ENCODE peak calls at places on chromosomes 7 and 10, in four cellular contexts. P is K562, B is HepG2, O is H1. I is an unnamed sample.

GRCh38 chr7:13839063-13839462 is 150.4 kb downstream of the ETV1 start:
- DNase-seq in P (no peak), B (no peak), O (no peak), I (no peak)

GRCh38 chr10:84375011-84375410 is 46.6 kb downstream of the CCSER2 start:
- DNase-seq in P (peak; percentile 31), B (peak; percentile 51), O (no peak), I (peak; percentile 34)

GRCh38 chr10:88045116-88045515 is 181.7 kb downstream of the PTEN start:
- DNase-seq in P (no peak), B (no peak), O (no peak), I (no peak)

GRCh38 chr7:122166708-122167107 is 22.7 kb upstream of the AASS start:
- DNase-seq in P (no peak), B (no peak), O (no peak), I (no peak)

GRCh38 chr10:84511106-84511505 is 182.7 kb downstream of the CCSER2 start:
- DNase-seq in P (no peak), B (no peak), O (no peak), I (no peak)

GRCh38 chr10:76779163-76779820 is 858.3 kb downstream of the KCNMA1 start:
- DNase-seq in P (no peak), B (no peak), O (peak; percentile 44), I (no peak)

GRCh38 chr10:101263146-101263837 is 34.0 kb upstream of the LBX1 start:
- DNase-seq in P (no peak), B (no peak), O (no peak), I (no peak)

GRCh38 chr7:140640727-140641531 is at the start of gene DENND2A:
- DNase-seq in P (no peak), B (no peak), O (no peak), I (no peak)

GRCh38 chr7:151588982-151589381 is 69.3 kb upstream of the RHEB start:
- DNase-seq in P (no peak), B (no peak), O (no peak), I (no peak)

GRCh38 chr7:98225913-98226614 is 14.8 kb downstream of the BHLHA15 start:
- DNase-seq in P (peak; percentile 37), B (peak; percentile 31), O (no peak), I (no peak)

GRCh38 chr10:126407831-126408230 is 19.6 kb upstream of the ADAM12 start:
- DNase-seq in P (no peak), B (no peak), O (no peak), I (no peak)

GRCh38 chr7:6385110-6385792 is 62.5 kb downstream of the DAGLB start:
- DNase-seq in P (no peak), B (peak; percentile 91), O (no peak), I (no peak)

DNA sequence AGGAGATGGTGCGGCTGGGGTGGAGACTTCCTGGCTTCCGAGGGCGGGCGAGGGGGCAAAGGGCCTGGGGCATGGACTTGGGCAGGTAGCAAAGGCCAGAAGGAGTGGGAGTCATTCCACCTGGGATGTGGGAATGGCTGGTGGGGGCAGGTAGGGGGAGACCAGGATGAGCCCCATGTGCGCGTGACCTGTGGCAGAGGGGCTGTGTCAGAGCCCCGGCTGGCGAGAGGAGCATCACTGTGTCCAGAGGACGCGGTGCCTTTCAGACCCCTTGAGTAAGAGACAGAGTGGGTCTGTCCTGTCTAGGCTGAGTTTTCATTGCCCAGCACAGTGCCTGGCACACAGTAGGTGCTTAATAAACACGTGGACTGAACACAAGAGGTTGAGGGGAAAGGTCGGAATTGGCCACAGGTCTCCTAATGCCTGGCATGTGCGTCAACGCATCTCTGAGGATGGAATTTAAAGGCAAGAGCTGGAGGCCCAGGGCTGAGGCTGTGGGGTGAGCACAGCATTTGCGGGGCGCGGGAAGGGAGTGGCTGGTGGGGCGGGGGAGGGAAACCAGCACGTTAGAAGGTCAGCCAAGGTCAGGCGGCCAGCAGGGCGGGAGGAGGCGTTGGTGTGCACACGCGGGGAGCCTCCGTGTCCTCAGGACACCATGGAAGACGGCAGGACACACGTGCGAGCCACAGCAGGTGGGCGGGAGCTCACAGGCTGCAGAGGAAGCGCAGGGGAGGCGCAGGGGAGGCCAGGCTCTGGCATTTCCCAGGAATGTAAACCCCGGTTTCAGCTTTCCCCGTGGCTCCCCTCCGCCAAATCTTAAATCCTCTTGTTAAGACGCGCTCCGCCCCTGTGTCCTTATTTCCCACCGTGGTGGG is 51.8 kb downstream of the CUX1 start:
- DNase-seq in P (peak; percentile 65), B (no peak), O (no peak), I (no peak)
- TF ChIP-seq CREB1 in P (no peak), B (no peak), O (peak; percentile 16), I (no peak)

GRCh38 chr7:129502708-129503685 is 666 bp downstream of the SMKR1 start:
- DNase-seq in P (no peak), B (no peak), O (no peak), I (no peak)
- TF ChIP-seq YY1 in P (no peak), B (no peak), O (peak; percentile 23), I (no peak)

GRCh38 chr10:129767751-129768150 is 196.3 kb downstream of the EBF3 start:
- DNase-seq in P (no peak), B (no peak), O (no peak), I (no peak)

GRCh38 chr10:129768437-129769355 is 195.4 kb downstream of the EBF3 start:
- DNase-seq in P (no peak), B (no peak), O (peak; percentile 51), I (no peak)

GRCh38 chr10:129771024-129771423 is 193.1 kb downstream of the EBF3 start:
- DNase-seq in P (no peak), B (no peak), O (no peak), I (no peak)

GRCh38 chr10:129770286-129770685 is 193.8 kb downstream of the EBF3 start:
- DNase-seq in P (no peak), B (no peak), O (no peak), I (no peak)

DNA sequence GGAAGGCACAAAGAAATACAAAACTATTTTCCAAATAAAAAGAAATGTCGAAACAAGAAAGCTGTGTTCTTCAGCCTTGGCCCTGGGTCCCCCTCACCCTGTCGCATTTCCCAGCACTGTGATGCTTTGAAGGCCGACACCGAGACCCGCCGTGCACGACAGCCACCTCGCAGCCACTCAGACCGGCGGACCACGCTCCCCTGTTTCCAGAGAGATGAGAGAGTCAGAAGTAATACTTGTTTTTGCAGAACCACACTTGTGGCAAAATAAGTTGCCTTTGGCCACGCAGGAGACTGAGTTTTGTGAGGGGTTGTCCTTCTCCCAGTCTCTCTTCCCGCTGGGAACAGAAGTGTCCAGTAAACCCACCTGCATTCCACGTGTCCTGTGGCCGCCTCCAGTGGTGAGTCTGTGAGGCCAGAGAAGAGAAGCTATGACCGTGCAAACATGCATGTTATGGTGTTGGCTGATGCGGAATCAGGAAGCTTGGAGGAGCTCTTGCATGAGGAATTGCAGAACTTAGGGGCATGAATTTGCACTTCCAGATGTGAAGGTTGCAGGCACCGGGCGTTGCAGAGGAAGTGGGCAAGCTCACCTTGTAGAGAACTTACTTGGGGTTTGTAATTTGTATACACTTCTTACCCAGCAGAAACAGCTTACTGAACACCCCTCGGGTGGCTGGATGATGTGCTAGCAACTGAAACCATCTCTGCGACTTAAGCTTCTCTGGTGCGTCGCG is 194.5 kb downstream of the EBF3 start:
- DNase-seq in P (no peak), B (no peak), O (no peak), I (no peak)
- TF ChIP-seq CREB1 in P (no peak), B (no peak), O (no peak), I (no peak)

GRCh38 chr10:110646417-110647135 is 2.4 kb downstream of the RBM20 start:
- DNase-seq in P (peak; percentile 63), B (no peak), O (no peak), I (no peak)
- TF ChIP-seq YY1 in P (peak; percentile 55), B (no peak), O (no peak), I (no peak)

GRCh38 chr7:1316086-1316485 is 83.4 kb downstream of the UNCX start:
- DNase-seq in P (no peak), B (no peak), O (no peak), I (no peak)
- TF ChIP-seq CREB1 in P (no peak), B (no peak), O (no peak), I (no peak)

GRCh38 chr7:133678137-133678814 is 425.4 kb downstream of the EXOC4 start:
- DNase-seq in P (no peak), B (no peak), O (no peak), I (no peak)
- TF ChIP-seq YY1 in P (no peak), B (no peak), O (no peak), I (no peak)

GRCh38 chr7:47743898-47744612 is 162.1 kb upstream of the TNS3 start:
- DNase-seq in P (no peak), B (no peak), O (no peak), I (no peak)
- TF ChIP-seq CREB1 in P (no peak), B (no peak), O (no peak), I (no peak)

GRCh38 chr10:79386637-79387465 is 39.6 kb downstream of the PPIF start:
- DNase-seq in P (peak; percentile 17), B (no peak), O (no peak), I (no peak)
- TF ChIP-seq YY1 in P (no peak), B (no peak), O (no peak), I (no peak)

GRCh38 chr7:32660936-32661335 is 165.6 kb downstream of the AVL9 start:
- DNase-seq in P (no peak), B (no peak), O (no peak), I (no peak)

GRCh38 chr7:32661929-32662328 is 166.6 kb downstream of the AVL9 start:
- DNase-seq in P (no peak), B (no peak), O (no peak), I (no peak)

GRCh38 chr7:32658034-32658944 is 163.0 kb downstream of the AVL9 start:
- DNase-seq in P (peak; percentile 44), B (no peak), O (no peak), I (no peak)

GRCh38 chr7:32659853-32660252 is 164.6 kb downstream of the AVL9 start:
- DNase-seq in P (no peak), B (no peak), O (no peak), I (no peak)

GRCh38 chr7:32661501-32661900 is 166.2 kb downstream of the AVL9 start:
- DNase-seq in P (no peak), B (no peak), O (no peak), I (no peak)
- TF ChIP-seq CREB1 in P (no peak), B (no peak), O (no peak), I (no peak)

GRCh38 chr10:119423510-119423874 is 119.0 kb downstream of the RGS10 start:
- DNase-seq in P (no peak), B (no peak), O (no peak), I (no peak)

GRCh38 chr10:119423911-119424590 is 118.5 kb downstream of the RGS10 start:
- DNase-seq in P (no peak), B (no peak), O (no peak), I (no peak)

GRCh38 chr10:119422685-119423509 is 119.6 kb downstream of the RGS10 start:
- DNase-seq in P (no peak), B (no peak), O (no peak), I (no peak)

GRCh38 chr10:119420950-119421875 is 121.3 kb downstream of the RGS10 start:
- DNase-seq in P (no peak), B (no peak), O (no peak), I (no peak)

GRCh38 chr10:119421887-119422684 is 120.4 kb downstream of the RGS10 start:
- DNase-seq in P (no peak), B (no peak), O (no peak), I (no peak)
- TF ChIP-seq YY1 in P (no peak), B (no peak), O (no peak), I (no peak)

I was measured in GM12878.